ENCODE peak calls at places on chromosomes 7 and 10, in five cellular contexts. N, S, C, H and M are unnamed samples.

GRCh38 chr7:21261627-21262564 is 166.0 kb upstream of the SP4 start:
- DNase-seq in N (peak), S (peak), C (peak), H (peak), M (peak)

GRCh38 chr7:42964849-42965805 is 33.0 kb downstream of the MRPL32 start:
- DNase-seq in N (no peak), S (no peak), C (no peak), H (no peak), M (no peak)

GRCh38 chr10:132550366-132551092 is 12.9 kb downstream of the INPP5A start:
- DNase-seq in N (no peak), S (no peak), C (no peak), H (no peak), M (no peak)

GRCh38 chr10:118958559-118958958 is 71.0 kb upstream of the NANOS1 start:
- DNase-seq in N (no peak), S (no peak), C (no peak), H (no peak), M (no peak)

GRCh38 chr10:13788701-13789447 is 202.1 kb downstream of the PRPF18 start:
- DNase-seq in N (peak), S (peak), C (no peak), H (no peak), M (peak)

GRCh38 chr10:120981601-120982381 is 130.6 kb downstream of the WDR11 start:
- DNase-seq in N (no peak), S (no peak), C (no peak), H (no peak), M (no peak)

GRCh38 chr10:90289037-90289436 is 568.8 kb downstream of the HTR7 start:
- DNase-seq in N (peak), S (no peak), C (no peak), H (no peak), M (no peak)

GRCh38 chr7:120402368-120402767 is 129.4 kb downstream of the KCND2 start:
- DNase-seq in N (peak), S (no peak), C (no peak), H (no peak), M (no peak)

GRCh38 chr7:157358041-157358752 is 21.4 kb downstream of the DNAJB6 start:
- DNase-seq in N (no peak), S (no peak), C (no peak), H (no peak), M (no peak)

GRCh38 chr10:132158810-132159209 is 27.9 kb upstream of the DPYSL4 start:
- DNase-seq in N (no peak), S (no peak), C (no peak), H (no peak), M (peak)

GRCh38 chr7:96076350-96076707 is 245.6 kb downstream of the SLC25A13 start:
- DNase-seq in N (no peak), S (no peak), C (peak), H (no peak), M (no peak)

GRCh38 chr7:147412782-147413186 is 1177.8 kb upstream of the C7orf33 start:
- DNase-seq in N (peak), S (peak), C (no peak), H (no peak), M (no peak)

GRCh38 chr7:1853619-1854520 is 183.8 kb downstream of the ELFN1 start:
- DNase-seq in N (no peak), S (no peak), C (no peak), H (no peak), M (peak)

GRCh38 chr7:53245721-53246120 is 210.3 kb downstream of the POM121L12 start:
- DNase-seq in N (no peak), S (no peak), C (no peak), H (no peak), M (no peak)

GRCh38 chr10:31390804-31391203 is 71.8 kb downstream of the ZEB1 start:
- DNase-seq in N (no peak), S (no peak), C (no peak), H (no peak), M (no peak)